ENCODE peak calls at places on chromosome 3, in eight cellular contexts. H, D, S, Y, V, A, X and C are unnamed samples.

GRCh38 chr3:194141415-194142155 is 5.6 kb downstream of the HES1 start:
- DNase-seq in H (peak), A (peak), D (no peak), V (peak), Y (peak), X (peak), S (peak), C (peak)

GRCh38 chr3:19948192-19948591 is 1.3 kb downstream of the RAB5A start:
- DNase-seq in A (no peak), H (no peak), X (no peak), S (no peak), V (no peak), D (no peak), Y (no peak), C (no peak)

GRCh38 chr3:65751123-65751700 is 287.5 kb downstream of the MAGI1 start:
- DNase-seq in H (peak), Y (peak), X (peak), A (peak), S (no peak), D (no peak), V (peak), C (no peak)

GRCh38 chr3:186826316-186826977 is 16.1 kb upstream of the ADIPOQ start:
- DNase-seq in S (no peak), D (no peak), V (no peak), A (no peak), X (no peak), Y (no peak), H (no peak), C (no peak)

GRCh38 chr3:36494461-36495109 is 114.3 kb downstream of the STAC start:
- DNase-seq in A (no peak), Y (peak), D (peak), H (no peak), V (no peak), X (no peak), S (no peak), C (no peak)

GRCh38 chr3:77025476-77025875 is 14.4 kb upstream of the ROBO2 start:
- DNase-seq in Y (no peak), D (no peak), S (no peak), X (no peak), V (no peak), H (no peak), A (no peak), C (no peak)

GRCh38 chr3:120450914-120451669 is at the start of gene FSTL1:
- DNase-seq in H (peak), S (no peak), D (no peak), A (no peak), V (no peak), X (peak), Y (no peak), C (no peak)

GRCh38 chr3:46870651-46871050 is 6.9 kb upstream of the PTH1R start:
- DNase-seq in D (no peak), S (no peak), H (no peak), X (no peak), V (no peak), Y (no peak), A (no peak), C (no peak)

GRCh38 chr3:10548997-10549396 is 43.6 kb upstream of the ATP2B2 start:
- DNase-seq in Y (no peak), D (no peak), X (no peak), S (no peak), V (no peak), A (no peak), H (no peak), C (no peak)

GRCh38 chr3:100068758-100069345 is 45.4 kb downstream of the FILIP1L start:
- DNase-seq in A (peak), H (peak), V (peak), Y (peak), S (peak), D (no peak), X (peak), C (peak)

GRCh38 chr3:71710906-71711494 is 14.2 kb downstream of the EIF4E3 start:
- DNase-seq in V (peak), D (no peak), Y (peak), H (no peak), X (peak), S (no peak), A (peak), C (no peak)

GRCh38 chr3:107740992-107741896 is 218.5 kb downstream of the BBX start:
- DNase-seq in S (no peak), Y (peak), H (no peak), V (no peak), A (no peak), X (no peak), D (no peak), C (no peak)

GRCh38 chr3:161423911-161424522 is 52.7 kb upstream of the SPTSSB start:
- DNase-seq in H (no peak), D (no peak), X (peak), Y (peak), S (no peak), V (peak), A (peak), C (no peak)

GRCh38 chr3:15291589-15292541 is 40.5 kb downstream of the SH3BP5 start:
- DNase-seq in X (peak), Y (no peak), V (peak), A (no peak), S (no peak), D (no peak), H (no peak), C (peak)

GRCh38 chr3:50238549-50239026 is 2.6 kb downstream of the GNAI2 start:
- DNase-seq in S (no peak), A (no peak), D (no peak), X (no peak), Y (no peak), H (no peak), V (no peak), C (no peak)

GRCh38 chr3:38059148-38059547 is 20.1 kb downstream of the DLEC1 start:
- DNase-seq in Y (no peak), H (no peak), D (no peak), X (no peak), S (no peak), A (no peak), V (no peak), C (no peak)

GRCh38 chr3:30894521-30895289 is at the start of gene GADL1:
- DNase-seq in D (no peak), Y (peak), V (no peak), X (peak), H (peak), A (peak), S (no peak), C (no peak)

GRCh38 chr3:98732239-98733054 is 30.7 kb upstream of the ST3GAL6 start:
- DNase-seq in H (peak), X (peak), V (peak), S (peak), A (peak), D (no peak), Y (peak), C (no peak)

GRCh38 chr3:169659096-169659521 is 4.4 kb downstream of the MECOM start:
- DNase-seq in Y (no peak), X (no peak), V (no peak), A (no peak), H (no peak), S (no peak), D (no peak), C (no peak)

GRCh38 chr3:78645628-78646310 is 1122.0 kb downstream of the ROBO1 start:
- DNase-seq in Y (peak), X (peak), A (peak), D (peak), V (peak), H (peak), S (no peak), C (no peak)

GRCh38 chr3:177521305-177521704 is 324.0 kb upstream of the TBL1XR1 start:
- DNase-seq in V (no peak), H (no peak), Y (peak), S (no peak), D (no peak), X (no peak), A (no peak), C (no peak)

GRCh38 chr3:61248496-61248895 is 2.8 kb downstream of the FHIT start:
- DNase-seq in H (no peak), X (no peak), D (no peak), A (no peak), Y (no peak), S (no peak), V (no peak), C (no peak)

GRCh38 chr3:195583831-195584542 is at the start of gene APOD:
- DNase-seq in S (no peak), A (no peak), X (no peak), H (peak), D (no peak), Y (peak), V (no peak), C (no peak)

DNA sequence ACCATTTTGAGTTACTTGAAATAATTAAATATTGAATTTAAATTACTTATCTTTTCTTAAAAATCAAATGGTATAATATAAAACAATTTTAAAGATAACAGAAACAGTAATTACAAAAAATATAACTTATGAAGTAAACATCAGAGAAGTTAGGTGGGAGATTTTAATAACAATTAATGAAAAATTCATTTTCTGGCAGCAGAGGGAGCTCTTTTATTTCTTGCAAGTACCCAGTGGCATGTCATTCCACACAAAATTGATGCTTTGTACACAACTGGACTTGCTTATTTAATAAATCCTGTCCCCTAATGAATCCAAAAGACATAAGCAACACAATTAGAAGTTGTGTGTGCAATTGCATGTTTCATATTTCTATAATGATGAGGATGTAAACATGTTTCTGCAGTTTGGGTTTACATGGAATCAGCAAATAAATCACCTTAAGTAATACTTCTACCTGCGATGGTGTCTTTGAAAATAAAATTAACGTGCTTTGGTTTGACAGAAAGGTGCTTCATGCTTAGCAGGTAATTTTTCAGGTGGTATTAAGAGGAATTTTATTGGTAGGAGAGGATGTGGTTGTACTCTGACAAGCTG is 861.3 kb downstream of the ZPLD1 start:
- DNase-seq in V (no peak), Y (no peak), S (no peak), X (no peak), A (no peak), D (no peak), H (no peak), C (no peak)
- TF ChIP-seq CTCF in V (peak), Y (peak), S (peak), X (no peak), A (peak), D (peak), H (peak), C (no peak)

DNA sequence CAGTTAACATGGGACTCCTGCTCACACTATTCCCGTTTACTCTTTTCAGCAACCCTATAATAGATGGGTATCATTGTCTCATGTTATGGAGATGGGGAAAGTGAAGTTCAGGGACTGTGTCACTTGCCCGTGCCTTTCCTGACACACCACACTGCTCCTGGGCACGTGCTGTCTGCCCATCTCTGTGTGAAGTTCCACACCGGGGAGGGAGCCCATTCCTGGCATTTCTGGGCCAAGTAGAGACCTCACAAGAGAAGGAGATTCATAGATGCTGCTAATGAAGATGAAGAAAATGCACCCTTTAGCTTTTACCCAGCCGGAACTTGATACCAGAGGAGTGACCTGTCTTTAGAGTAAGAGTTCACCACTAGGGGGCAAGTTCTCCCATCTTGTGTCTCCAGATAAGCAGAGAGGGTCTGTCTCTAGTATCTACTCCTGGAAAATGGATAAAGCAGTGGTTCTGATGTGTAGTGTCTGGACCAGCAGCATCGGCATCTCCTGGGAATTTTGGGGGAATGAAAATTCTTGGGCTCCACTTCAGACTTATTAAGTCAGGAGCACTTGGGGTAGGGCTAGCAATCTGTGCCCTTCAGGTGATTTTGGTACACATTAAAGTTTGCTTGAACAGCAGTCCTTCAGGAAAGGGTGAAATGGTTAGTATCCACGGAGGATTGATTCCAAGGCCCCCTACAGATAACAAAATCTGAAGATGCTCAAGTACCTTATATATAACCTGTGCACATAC is 2.0 kb upstream of the TOPBP1 start:
- DNase-seq in V (peak), Y (peak), H (peak), X (peak), A (peak), D (no peak), S (no peak), C (no peak)
- TF ChIP-seq CTCF in V (peak), Y (peak), H (peak), X (peak), A (peak), D (peak), S (peak), C (peak)

GRCh38 chr3:51955893-51956770 is 951 bp downstream of the GPR62 start:
- DNase-seq in H (peak), V (no peak), A (no peak), D (no peak), Y (peak), S (peak), X (peak), C (peak)
- TF ChIP-seq CTCF in H (peak), V (peak), A (no peak), D (peak), Y (peak), S (peak), X (no peak), C (peak)

DNA sequence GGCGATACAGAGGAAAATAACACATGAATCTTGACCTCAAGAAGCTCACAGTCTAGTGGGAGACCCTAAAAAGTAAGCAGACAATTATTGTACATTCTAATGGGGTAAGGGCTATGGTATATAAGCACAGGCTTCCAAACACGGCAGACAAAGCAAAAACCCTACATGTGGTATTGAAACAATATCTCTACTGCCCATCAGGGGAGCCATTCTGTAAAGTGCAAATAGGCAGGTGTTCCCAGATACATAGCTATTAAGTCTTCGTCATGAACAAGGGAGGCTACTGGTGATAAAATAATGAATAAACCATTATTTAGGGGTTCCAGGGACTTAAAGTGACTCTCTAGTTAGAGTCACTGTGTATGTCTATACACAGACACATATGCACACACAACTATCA is 38.6 kb upstream of the ASB14 start:
- DNase-seq in X (no peak), Y (no peak), A (no peak), S (no peak), H (no peak), D (no peak), V (no peak), C (no peak)
- TF ChIP-seq CTCF in X (no peak), Y (no peak), A (no peak), S (no peak), H (peak), D (no peak), V (no peak), C (no peak)

GRCh38 chr3:128845119-128845518 is 34.3 kb upstream of the ACAD9 start:
- DNase-seq in A (no peak), D (no peak), Y (no peak), S (no peak), H (no peak), V (peak), X (peak), C (no peak)
- TF ChIP-seq CTCF in A (no peak), D (no peak), Y (no peak), S (no peak), H (peak), V (peak), X (no peak), C (no peak)